ENCODE peak calls at places on chromosomes 12 and 14, in eight cellular contexts. O, B, C, K, L, W, P and I are unnamed samples.
A peak's percentile ranks its signal among the peaks of the same experiment; 100 is the strongest.

GRCh38 chr14:23608454-23608853 is 27.7 kb upstream of the DHRS2 start:
- DNase-seq in B (no peak), P (no peak), W (no peak), C (no peak), K (no peak), L (no peak), O (no peak), I (no peak)

GRCh38 chr12:59182660-59183455 is 262.6 kb upstream of the LRIG3 start:
- DNase-seq in P (no peak), O (peak; percentile 10), C (no peak), K (no peak), W (no peak), B (no peak), L (no peak), I (no peak)

GRCh38 chr12:95402096-95402495 is 71.9 kb upstream of the METAP2 start:
- DNase-seq in P (no peak), L (no peak), O (no peak), C (no peak), K (no peak), B (no peak), W (no peak), I (no peak)

GRCh38 chr12:32586390-32586789 is 92.7 kb upstream of the DNM1L start:
- DNase-seq in B (peak; percentile 5), O (no peak), P (peak; percentile 73), W (no peak), C (no peak), K (peak; percentile 8), L (peak; percentile 57), I (peak; percentile 48)

GRCh38 chr12:108193922-108194321 is 64.8 kb downstream of the WSCD2 start:
- DNase-seq in O (peak; percentile 15), B (peak; percentile 16), P (no peak), L (peak; percentile 5), C (no peak), K (peak; percentile 27), W (no peak), I (no peak)

GRCh38 chr12:56151672-56152131 is 685 bp upstream of the MYL6B start:
- DNase-seq in P (no peak), W (no peak), B (peak; percentile 67), K (peak; percentile 75), L (no peak), O (peak; percentile 86), C (peak; percentile 80), I (no peak)

GRCh38 chr12:66665416-66665815 is 13.5 kb downstream of the GRIP1 start:
- DNase-seq in O (no peak), L (peak; percentile 7), C (no peak), K (no peak), P (no peak), W (no peak), B (no peak), I (no peak)

GRCh38 chr14:68638817-68639517 is 153.9 kb downstream of the ZFP36L1 start:
- DNase-seq in P (no peak), O (no peak), W (no peak), K (no peak), B (no peak), L (no peak), C (no peak), I (no peak)

GRCh38 chr14:39581474-39581873 is 149.2 kb upstream of the FBXO33 start:
- DNase-seq in K (no peak), W (no peak), P (no peak), C (no peak), O (no peak), B (peak; percentile 24), L (no peak), I (no peak)

GRCh38 chr12:114670257-114670955 is 13.6 kb downstream of the TBX3 start:
- DNase-seq in C (no peak), O (no peak), B (no peak), K (no peak), P (no peak), W (no peak), L (peak; percentile 50), I (no peak)

GRCh38 chr12:37565112-37565511 is 751.5 kb upstream of the ALG10B start:
- DNase-seq in L (no peak), P (no peak), O (no peak), W (no peak), K (no peak), B (no peak), C (no peak), I (no peak)

GRCh38 chr14:44914849-44915248 is 46.9 kb downstream of the KLHL28 start:
- DNase-seq in K (no peak), L (peak; percentile 12), P (no peak), W (no peak), O (no peak), C (no peak), B (no peak), I (no peak)

GRCh38 chr14:64203366-64204006 is 90.7 kb downstream of the ESR2 start:
- DNase-seq in K (no peak), C (no peak), W (no peak), P (no peak), O (no peak), B (no peak), L (no peak), I (no peak)

GRCh38 chr14:87252103-87252502 is 740.9 kb downstream of the GALC start:
- DNase-seq in W (no peak), K (no peak), C (no peak), L (no peak), O (no peak), B (no peak), P (no peak), I (no peak)

GRCh38 chr14:105267820-105268548 is 19.7 kb downstream of the BTBD6 start:
- DNase-seq in O (no peak), W (no peak), B (no peak), P (no peak), C (no peak), K (no peak), L (no peak), I (no peak)

GRCh38 chr14:53462931-53463778 is 310.0 kb upstream of the DDHD1 start:
- DNase-seq in L (no peak), P (no peak), C (no peak), K (no peak), B (no peak), O (no peak), W (peak; percentile 33), I (no peak)